ENCODE peak calls at places on chromosomes 4 and X, in seven cellular contexts. V, O, I, T, F, L and Y are unnamed samples.

GRCh38 chrX:140983730-140984129 is 18.7 kb upstream of the SPANXB1 start:
- DNase-seq in V (no peak), O (no peak), I (no peak), T (no peak), F (no peak), L (no peak), Y (no peak)

GRCh38 chr4:173459857-173460256 is 60.9 kb upstream of the SCRG1 start:
- DNase-seq in V (no peak), O (no peak), I (no peak), T (no peak), F (no peak), L (no peak), Y (no peak)

GRCh38 chrX:100600340-100600739 is 15.6 kb downstream of the TNMD start:
- DNase-seq in V (no peak), O (no peak), I (no peak), T (no peak), F (no peak), L (no peak), Y (no peak)

GRCh38 chr4:95255396-95256107 is 293.2 kb downstream of the UNC5C start:
- DNase-seq in V (peak; percentile 77), O (no peak), I (no peak), T (no peak), F (no peak), L (no peak), Y (no peak)

GRCh38 chr4:141078871-141079270 is 54.4 kb downstream of the RNF150 start:
- DNase-seq in V (peak; percentile 71), O (no peak), I (no peak), T (no peak), F (peak; percentile 43), L (no peak), Y (no peak)

GRCh38 chr4:81566076-81566663 is 94.5 kb upstream of the RASGEF1B start:
- DNase-seq in V (no peak), O (no peak), I (no peak), T (no peak), F (no peak), L (no peak), Y (no peak)

GRCh38 chrX:138034136-138034535 is 468.2 kb downstream of the ZIC3 start:
- DNase-seq in V (no peak), O (no peak), I (peak; percentile 60), T (no peak), F (no peak), L (no peak), Y (no peak)

GRCh38 chr4:47913858-47914218 is 545 bp downstream of the NFXL1 start:
- DNase-seq in V (no peak), O (peak; percentile 36), I (peak; percentile 73), T (peak; percentile 14), F (no peak), L (peak; percentile 28), Y (peak; percentile 30)

GRCh38 chr4:57342406-57342805 is 232.2 kb upstream of the IGFBP7 start:
- DNase-seq in V (peak; percentile 2), O (no peak), I (no peak), T (no peak), F (peak; percentile 79), L (no peak), Y (no peak)

GRCh38 chr4:141905751-141906150 is 269.4 kb downstream of the IL15 start:
- DNase-seq in V (peak; percentile 80), O (no peak), I (no peak), T (no peak), F (peak; percentile 96), L (no peak), Y (no peak)

GRCh38 chr4:154928640-154929257 is 147.7 kb downstream of the RBM46 start:
- DNase-seq in V (peak; percentile 55), O (no peak), I (no peak), T (no peak), F (peak; percentile 13), L (no peak), Y (no peak)